ENCODE peak calls at places on chromosomes 16 and 17, in nine cellular contexts. N is HCT116, C is testis, L is Peyer's patch, X is A549, P is heart left ventricle, V is uterus, Y is NB4, W is stomach. A is an unnamed sample.

GRCh38 chr16:29852654-29853053 is 10.4 kb downstream of the CDIPT start:
- DNase-seq in W (no peak), X (no peak), Y (no peak), C (no peak), L (no peak), P (no peak), N (no peak), V (no peak), A (no peak)

GRCh38 chr17:44198721-44199552 is 747 bp downstream of the ATXN7L3 start:
- DNase-seq in X (peak; percentile 85), N (no peak), V (peak; percentile 61), W (peak; percentile 68), C (peak; percentile 58), Y (peak; percentile 75), L (peak; percentile 79), P (peak; percentile 66), A (peak; percentile 92)

GRCh38 chr17:40547079-40547784 is 18.0 kb downstream of the CCR7 start:
- DNase-seq in W (peak; percentile 19), P (peak; percentile 24), L (peak; percentile 79), X (no peak), V (peak; percentile 14), C (peak; percentile 12), N (no peak), Y (peak; percentile 85), A (peak; percentile 82)

GRCh38 chr16:84786605-84787302 is 33.0 kb upstream of the CRISPLD2 start:
- DNase-seq in P (no peak), L (peak; percentile 60), W (peak; percentile 41), C (no peak), Y (no peak), V (no peak), X (no peak), N (no peak), A (no peak)

GRCh38 chr16:47198180-47198575 is 54.4 kb upstream of the NETO2 start:
- DNase-seq in V (no peak), X (no peak), W (no peak), P (no peak), L (no peak), Y (no peak), C (no peak), N (no peak), A (no peak)

GRCh38 chr17:33023790-33024189 is 32.1 kb downstream of the SPACA3 start:
- DNase-seq in W (no peak), V (no peak), L (no peak), X (no peak), P (no peak), N (no peak), C (no peak), Y (no peak), A (no peak)

GRCh38 chr17:1000597-1001490 is 3.9 kb downstream of the TIMM22 start:
- DNase-seq in N (no peak), Y (no peak), P (peak; percentile 69), V (no peak), L (no peak), C (no peak), W (peak; percentile 63), X (no peak), A (no peak)

GRCh38 chr17:49764559-49765180 is 739 bp upstream of the FAM117A start:
- DNase-seq in W (no peak), N (no peak), Y (no peak), V (no peak), X (no peak), P (no peak), L (no peak), C (no peak), A (peak; percentile 74)

GRCh38 chr16:21161211-21161610 is 2.7 kb downstream of the LDAF1 start:
- DNase-seq in C (peak; percentile 60), Y (no peak), W (no peak), L (no peak), X (no peak), V (no peak), P (no peak), N (no peak), A (no peak)

GRCh38 chr17:1143573-1143972 is 36.2 kb downstream of the ABR start:
- DNase-seq in P (peak; percentile 22), V (no peak), Y (no peak), N (no peak), W (no peak), L (no peak), X (no peak), C (peak; percentile 25), A (no peak)

GRCh38 chr16:9077001-9077809 is 14.2 kb upstream of the HAPSTR1 start:
- DNase-seq in L (no peak), C (no peak), X (no peak), N (peak; percentile 47), V (no peak), P (no peak), W (no peak), Y (peak; percentile 55), A (no peak)

GRCh38 chr17:74822329-74823175 is 37.1 kb downstream of the GRIN2C start:
- DNase-seq in W (no peak), C (no peak), V (no peak), P (no peak), X (no peak), N (no peak), L (no peak), Y (no peak), A (no peak)

GRCh38 chr17:32102697-32103096 is 39.6 kb upstream of the RHOT1 start:
- DNase-seq in W (no peak), V (no peak), Y (no peak), P (no peak), X (no peak), C (no peak), L (no peak), N (no peak), A (no peak)

GRCh38 chr16:66364117-66364958 is 2.2 kb upstream of the CDH5 start:
- DNase-seq in C (peak; percentile 79), L (no peak), P (peak; percentile 82), Y (no peak), X (no peak), W (no peak), V (peak; percentile 54), N (no peak), A (peak; percentile 92)

GRCh38 chr17:57453841-57454240 is 197.5 kb downstream of the MSI2 start:
- DNase-seq in L (no peak), N (no peak), X (no peak), W (no peak), Y (no peak), P (no peak), V (no peak), C (no peak), A (no peak)

GRCh38 chr17:78645421-78646295 is 68.5 kb upstream of the DNAH17 start:
- DNase-seq in V (no peak), W (peak; percentile 57), N (no peak), L (peak; percentile 90), P (peak; percentile 90), C (peak; percentile 52), Y (peak; percentile 89), X (peak; percentile 90), A (peak; percentile 68)

GRCh38 chr16:75742424-75743047 is 16.2 kb upstream of the CPHXL start:
- DNase-seq in L (no peak), P (no peak), N (peak; percentile 12), V (no peak), Y (peak; percentile 23), C (no peak), W (no peak), X (no peak), A (no peak)
- TF ChIP-seq CTCF in L (no peak), P (no peak), N (no peak), V (no peak), Y (no peak), C (no peak), W (no peak), X (no peak), A (no peak)

DNA sequence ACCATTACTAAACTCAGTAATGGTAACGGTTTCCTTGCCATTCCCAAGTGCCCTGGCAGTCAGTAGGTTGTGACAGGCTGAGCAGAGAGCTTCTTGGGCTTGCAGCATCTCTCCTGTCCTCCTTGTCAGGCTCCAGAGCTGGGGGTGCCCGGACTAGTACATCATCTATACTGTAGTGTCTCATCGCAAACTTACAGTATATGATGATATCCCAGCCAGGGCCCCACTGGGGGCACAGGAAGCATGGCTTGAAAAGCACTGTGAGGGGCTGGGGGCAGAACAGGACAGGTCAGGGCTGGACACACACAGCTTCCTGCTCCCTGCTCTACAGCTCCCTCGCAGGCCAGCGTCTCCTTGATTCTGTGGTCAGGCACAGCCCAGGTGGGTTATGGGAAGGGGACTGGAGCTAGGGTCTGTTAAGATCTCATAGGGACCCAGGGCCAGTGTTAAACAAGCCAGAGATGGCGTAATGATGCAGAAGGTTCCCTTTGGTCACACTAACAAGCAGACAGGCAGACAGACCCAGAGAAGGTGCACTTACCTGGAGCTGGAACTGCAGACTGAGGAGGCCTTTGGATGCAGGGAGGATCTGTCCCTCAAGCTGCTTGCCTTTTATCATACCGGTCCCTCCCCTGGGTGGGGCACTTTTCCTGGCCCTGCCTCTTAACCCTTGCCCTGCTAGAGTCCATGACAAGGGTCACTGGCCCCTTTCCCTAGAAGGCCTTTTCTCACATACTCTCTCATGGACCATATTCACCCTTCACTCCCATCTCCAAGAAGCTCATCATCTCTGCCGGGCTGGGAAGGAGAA is 6.8 kb downstream of the ERAL1 start:
- DNase-seq in C (no peak), Y (peak; percentile 0), X (no peak), L (peak; percentile 64), N (no peak), V (no peak), W (no peak), P (no peak), A (no peak)
- TF ChIP-seq POLR2A in C (no peak), Y (no peak), X (no peak), L (peak; percentile 48), N (no peak), V (no peak), W (no peak), P (no peak), A (no peak)

DNA sequence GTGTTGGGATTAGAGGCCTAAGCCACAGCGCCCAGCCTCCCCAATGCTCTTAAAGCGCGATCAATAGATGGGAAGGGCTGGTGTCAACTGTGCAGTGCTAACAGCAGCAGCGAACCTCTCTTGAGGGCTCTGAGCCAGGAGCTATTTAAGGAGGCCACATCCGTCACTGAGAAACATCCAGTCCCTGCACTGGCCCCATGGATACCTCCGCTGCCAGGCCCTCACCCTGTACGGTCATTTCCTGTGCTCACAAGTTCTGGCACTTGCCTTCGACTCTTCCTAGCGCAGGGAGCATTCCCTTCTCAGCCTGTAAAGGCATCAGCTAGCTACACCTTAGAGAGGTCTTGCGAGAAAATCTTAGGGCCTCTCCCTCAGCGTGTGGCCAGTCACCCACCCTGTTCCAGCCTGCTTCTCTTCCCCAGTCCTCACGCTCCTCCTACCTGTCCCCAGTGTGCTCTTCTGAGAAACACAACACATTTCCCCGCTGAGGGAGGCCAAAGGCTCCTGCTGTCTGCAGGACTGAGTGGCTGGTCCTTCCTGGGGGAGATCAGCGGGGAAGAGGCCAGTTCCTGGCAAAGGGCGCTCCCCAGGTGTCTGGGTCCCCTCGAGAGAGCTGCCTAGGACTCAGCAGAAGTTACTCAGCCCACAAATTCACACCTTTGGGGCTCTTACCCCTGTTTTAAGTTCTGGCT is 28.6 kb downstream of the GTF3C1 start:
- DNase-seq in N (no peak), P (peak; percentile 93), W (no peak), X (no peak), L (no peak), Y (no peak), V (peak; percentile 17), C (no peak), A (no peak)
- H3K4me3 ChIP-seq in N (no peak overlapping the region), P (no peak overlapping the region), W (no peak overlapping the region), X (no peak overlapping the region), L (no peak overlapping the region), Y (no peak overlapping the region), V (no peak overlapping the region), C (no peak overlapping the region), A (no peak overlapping the region)

DNA sequence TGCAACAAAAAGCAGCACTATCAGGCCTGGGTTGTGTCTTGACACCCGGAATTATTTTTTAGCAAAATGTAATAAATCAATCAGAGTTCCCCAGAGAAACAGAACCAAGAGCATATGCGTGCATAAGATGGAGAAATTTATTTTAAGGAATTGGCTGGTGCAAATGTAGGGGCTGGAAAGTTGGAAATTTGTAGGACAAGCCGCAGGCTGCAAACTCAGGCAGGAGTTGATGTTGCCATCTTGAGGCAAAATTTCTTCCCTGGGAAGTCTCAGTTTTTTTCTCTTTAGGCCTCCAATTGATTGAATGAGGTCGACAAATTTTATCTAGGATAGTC is 158.9 kb upstream of the FAM20A start:
- DNase-seq in P (no peak), X (no peak), N (no peak), Y (no peak), L (no peak), C (no peak), V (no peak), W (no peak), A (no peak)
- TF ChIP-seq CTCF in P (no peak), X (peak; percentile 16), N (no peak), Y (no peak), L (no peak), C (no peak), V (no peak), W (no peak), A (no peak)

A was measured in lower leg skin.